ENCODE peak calls at places on chromosomes 3 and 15, in seven cellular contexts. X is fibroblast of pulmonary artery, T is Panc1, Q is fibroblast of mammary gland, Z is HFF-Myc, R is AG04450, B is cardiac muscle cell. S is an unnamed sample.

GRCh38 chr3:50287262-50287661 is 5.0 kb downstream of the IFRD2 start:
- DNase-seq in X (no peak), T (no peak), Q (no peak), Z (no peak), R (no peak), B (no peak), S (no peak)

GRCh38 chr15:51135276-51135675 is 40.6 kb upstream of the TNFAIP8L3 start:
- DNase-seq in X (no peak), T (no peak), Q (no peak), Z (no peak), R (no peak), B (no peak), S (no peak)

GRCh38 chr15:62805502-62805901 is 237.0 kb upstream of the TPM1 start:
- DNase-seq in X (no peak), T (no peak), Q (no peak), Z (no peak), R (no peak), B (no peak), S (no peak)

GRCh38 chr3:45644467-45645201 is 44.6 kb upstream of the SACM1L start:
- DNase-seq in X (peak; percentile 85), T (peak; percentile 64), Q (peak; percentile 93), Z (no peak), R (peak; percentile 67), B (peak; percentile 73), S (peak; percentile 87)

GRCh38 chr3:156161172-156161571 is 40.8 kb downstream of the KCNAB1 start:
- DNase-seq in X (no peak), T (no peak), Q (peak; percentile 58), Z (no peak), R (no peak), B (no peak), S (no peak)

GRCh38 chr3:41075958-41076357 is 123.3 kb upstream of the CTNNB1 start:
- DNase-seq in X (peak; percentile 36), T (no peak), Q (peak; percentile 24), Z (no peak), R (no peak), B (peak; percentile 59), S (no peak)

GRCh38 chr3:118505784-118506183 is 528.9 kb downstream of the IGSF11 start:
- DNase-seq in X (no peak), T (no peak), Q (no peak), Z (no peak), R (no peak), B (no peak), S (no peak)

GRCh38 chr3:159236306-159236705 is 434.5 kb downstream of the MFSD1 start:
- DNase-seq in X (peak; percentile 31), T (no peak), Q (peak; percentile 37), Z (no peak), R (no peak), B (peak; percentile 29), S (no peak)

GRCh38 chr15:83999396-84000120 is 236.0 kb upstream of the GOLGA6L4 start:
- DNase-seq in X (no peak), T (no peak), Q (peak; percentile 8), Z (peak; percentile 0), R (no peak), B (no peak), S (no peak)

GRCh38 chr3:33360136-33360825 is 79.9 kb downstream of the UBP1 start:
- DNase-seq in X (peak; percentile 66), T (peak; percentile 72), Q (peak; percentile 70), Z (no peak), R (no peak), B (peak; percentile 16), S (peak; percentile 84)

GRCh38 chr15:52783191-52783829 is 6.8 kb downstream of the ONECUT1 start:
- DNase-seq in X (peak; percentile 24), T (no peak), Q (no peak), Z (no peak), R (no peak), B (peak; percentile 33), S (no peak)

GRCh38 chr3:143627336-143627735 is 220.9 kb downstream of the SLC9A9 start:
- DNase-seq in X (peak; percentile 14), T (no peak), Q (peak; percentile 77), Z (no peak), R (no peak), B (no peak), S (no peak)

GRCh38 chr3:45148921-45149320 is 2.7 kb upstream of the CDCP1 start:
- DNase-seq in X (no peak), T (no peak), Q (no peak), Z (no peak), R (no peak), B (no peak), S (no peak)

GRCh38 chr15:60941448-60941847 is 287.7 kb downstream of the RORA start:
- DNase-seq in X (peak; percentile 29), T (no peak), Q (peak; percentile 91), Z (no peak), R (peak; percentile 49), B (peak; percentile 6), S (peak; percentile 95)

GRCh38 chr3:42191443-42191747 is 74.6 kb downstream of the CCK start:
- DNase-seq in X (no peak), T (no peak), Q (no peak), Z (no peak), R (no peak), B (no peak), S (no peak)

GRCh38 chr3:46463868-46464241 is 850 bp downstream of the LTF start:
- DNase-seq in X (no peak), T (no peak), Q (no peak), Z (no peak), R (no peak), B (no peak), S (no peak)

GRCh38 chr3:148238421-148238821 is 459.3 kb upstream of the AGTR1 start:
- DNase-seq in X (no peak), T (no peak), Q (peak; percentile 29), Z (peak; percentile 50), R (no peak), B (no peak), S (no peak)

GRCh38 chr15:65192016-65192415 is 6.9 kb upstream of the CLPX start:
- DNase-seq in X (peak; percentile 30), T (no peak), Q (peak; percentile 44), Z (no peak), R (no peak), B (peak; percentile 25), S (peak; percentile 24)

DNA sequence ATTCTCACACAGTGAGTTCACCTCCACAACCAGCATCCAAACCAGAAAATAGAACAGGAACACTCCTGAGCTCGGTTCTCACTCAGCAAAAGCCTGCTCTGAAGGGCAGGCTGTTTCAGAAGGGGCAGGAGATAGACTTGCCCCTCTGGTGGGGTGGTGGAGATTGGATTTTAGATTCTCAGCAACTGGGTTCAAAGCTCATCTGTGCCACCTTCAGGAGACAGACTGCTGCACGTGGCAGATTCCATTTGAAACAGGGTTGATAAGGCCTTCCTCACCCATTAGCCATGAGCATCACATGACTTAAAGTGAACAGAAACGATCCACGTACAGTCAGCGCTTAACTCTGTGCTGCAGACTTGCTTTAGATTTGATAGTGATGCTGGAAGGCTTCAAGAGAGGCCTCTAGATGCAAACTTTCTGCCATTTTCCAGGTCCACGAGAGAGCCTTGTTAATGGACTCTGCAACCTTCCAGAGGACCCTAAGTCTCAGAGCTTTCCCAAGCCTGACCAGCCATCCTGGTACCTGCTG is 35.0 kb upstream of the MGLL start:
- DNase-seq in X (peak; percentile 13), T (no peak), Q (peak; percentile 23), Z (no peak), R (no peak), B (peak; percentile 7), S (no peak)
- TF ChIP-seq CTCF in X (no peak), T (no peak), Q (peak; percentile 18), Z (no peak), R (peak; percentile 20), B (no peak), S (no peak)

DNA sequence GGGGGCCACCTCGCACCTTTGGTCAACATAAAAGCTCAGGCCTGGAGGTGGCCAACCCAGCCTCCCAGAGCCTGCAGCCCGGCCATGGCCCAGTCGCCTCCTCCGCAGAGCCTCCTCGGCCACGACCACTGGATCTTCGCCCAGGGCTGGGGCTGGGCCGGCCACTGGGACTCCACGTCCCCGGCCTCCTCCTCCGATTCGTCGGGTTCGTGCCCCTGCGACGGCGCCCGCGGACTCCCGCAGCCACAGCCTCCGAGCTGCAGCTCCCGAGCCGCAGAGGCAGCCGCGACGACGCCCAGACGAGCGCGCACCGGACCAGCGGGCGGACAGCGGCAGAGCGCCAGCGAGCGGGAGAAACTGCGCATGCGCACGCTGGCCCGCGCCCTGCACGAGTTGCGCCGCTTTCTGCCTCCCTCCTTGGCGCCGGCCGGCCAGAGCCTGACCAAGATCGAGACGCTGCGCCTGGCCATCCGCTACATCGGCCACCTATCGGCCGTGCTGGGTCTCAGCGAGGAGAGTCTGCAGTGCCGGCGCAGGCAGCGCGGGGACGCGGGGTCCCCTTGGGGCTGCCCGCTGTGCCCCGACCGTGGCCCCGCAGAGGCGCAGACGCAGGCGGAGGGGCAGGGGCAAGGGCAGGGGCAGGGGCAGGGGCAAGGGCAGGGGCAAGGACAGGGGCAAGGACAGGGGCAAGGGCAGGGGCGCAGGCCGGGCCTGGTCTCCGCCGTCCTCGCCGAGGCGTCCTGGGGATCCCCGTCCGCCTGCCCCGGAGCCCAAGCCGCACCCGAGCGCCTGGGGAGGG is at the start of gene MESP2:
- DNase-seq in X (peak; percentile 84), T (no peak), Q (peak; percentile 74), Z (no peak), R (no peak), B (peak; percentile 89), S (peak; percentile 77)
- TF ChIP-seq CTCF in X (peak; percentile 29), T (no peak), Q (peak; percentile 26), Z (peak; percentile 37), R (peak; percentile 44), B (peak; percentile 40), S (peak; percentile 73)

GRCh38 chr3:133910422-133910821 is 14.7 kb upstream of the RAB6B start:
- DNase-seq in X (no peak), T (no peak), Q (no peak), Z (no peak), R (no peak), B (no peak), S (no peak)
- TF ChIP-seq CTCF in X (peak; percentile 28), T (peak; percentile 49), Q (peak; percentile 21), Z (peak; percentile 11), R (peak; percentile 36), B (peak; percentile 14), S (peak; percentile 51)

GRCh38 chr3:101635954-101636798 is 40.8 kb downstream of the ZBTB11 start:
- DNase-seq in X (peak; percentile 52), T (peak; percentile 22), Q (peak; percentile 49), Z (peak; percentile 10), R (no peak), B (peak; percentile 60), S (peak; percentile 43)

GRCh38 chr3:101639280-101639963 is 37.5 kb downstream of the ZBTB11 start:
- DNase-seq in X (no peak), T (no peak), Q (no peak), Z (no peak), R (no peak), B (no peak), S (no peak)

GRCh38 chr3:101637461-101637860 is 39.5 kb downstream of the ZBTB11 start:
- DNase-seq in X (no peak), T (no peak), Q (no peak), Z (no peak), R (no peak), B (no peak), S (no peak)

GRCh38 chr3:101640256-101640655 is 36.7 kb downstream of the ZBTB11 start:
- DNase-seq in X (no peak), T (no peak), Q (no peak), Z (no peak), R (no peak), B (no peak), S (no peak)

DNA sequence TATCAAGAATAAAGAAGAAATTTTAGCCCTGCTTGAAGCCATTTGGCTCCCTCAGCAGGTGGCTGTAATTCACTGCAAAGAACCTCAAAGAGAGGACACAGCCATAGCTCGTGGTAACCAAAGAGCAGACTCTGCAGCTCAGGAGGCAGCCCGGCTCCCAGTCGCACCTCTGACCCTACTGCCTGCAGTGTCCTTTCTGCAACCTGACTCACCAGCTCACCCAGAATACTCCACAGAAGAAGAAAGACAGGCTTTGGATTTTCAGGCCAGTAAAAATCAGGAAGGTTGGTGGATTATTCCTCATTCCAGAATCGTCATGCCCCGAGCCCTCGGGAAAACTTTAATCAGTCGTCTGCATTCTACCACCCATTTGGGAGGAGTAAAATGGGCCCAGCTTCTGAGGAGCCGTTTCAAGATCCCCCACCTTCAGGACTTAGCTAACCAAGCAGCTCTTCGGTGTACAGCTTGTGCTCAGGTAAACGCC is 38.6 kb downstream of the ZBTB11 start:
- DNase-seq in X (no peak), T (no peak), Q (no peak), Z (no peak), R (no peak), B (no peak), S (no peak)
- TF ChIP-seq CTCF in X (no peak), T (peak; percentile 47), Q (no peak), Z (no peak), R (peak; percentile 8), B (no peak), S (peak; percentile 28)

S was measured in HFFc6.